ENCODE peak calls at places on chromosome 3, in nine cellular contexts. H, O, S, L, E, Q, B, P and X are unnamed samples.

GRCh38 chr3:196518999-196519737 is 4.0 kb upstream of the SMCO1 start:
- DNase-seq in O (peak), P (peak), S (no peak), H (peak), E (peak), B (peak), Q (peak), L (peak), X (peak)

GRCh38 chr3:88219138-88219792 is 69.5 kb downstream of the C3orf38 start:
- DNase-seq in E (peak), L (peak), S (no peak), P (peak), H (peak), B (peak), Q (no peak), O (no peak), X (peak)

GRCh38 chr3:151925876-151926275 is 52.4 kb downstream of the SUCNR1 start:
- DNase-seq in E (no peak), L (peak), B (peak), P (peak), H (no peak), O (no peak), Q (no peak), S (peak), X (peak)

GRCh38 chr3:153595186-153595815 is 433.3 kb downstream of the RAP2B start:
- DNase-seq in S (peak), B (peak), E (no peak), Q (no peak), H (peak), P (peak), L (peak), O (no peak), X (peak)

GRCh38 chr3:161600185-161600584 is 103.6 kb downstream of the OTOL1 start:
- DNase-seq in L (no peak), O (no peak), S (no peak), P (peak), H (no peak), B (no peak), Q (no peak), E (peak), X (no peak)

GRCh38 chr3:161409069-161409468 is 37.8 kb upstream of the SPTSSB start:
- DNase-seq in P (peak), Q (no peak), H (peak), O (no peak), B (peak), E (no peak), L (peak), S (no peak), X (peak)

GRCh38 chr3:127650236-127650635 is 21.3 kb downstream of the PODXL2 start:
- DNase-seq in L (no peak), Q (no peak), E (no peak), B (no peak), P (no peak), S (no peak), H (no peak), O (no peak), X (no peak)

GRCh38 chr3:98567646-98568280 is 25.6 kb downstream of the CPOX start:
- DNase-seq in H (no peak), S (no peak), L (no peak), O (no peak), E (no peak), Q (no peak), B (no peak), P (no peak), X (no peak)

GRCh38 chr3:165406425-165406824 is 210.2 kb upstream of the SLITRK3 start:
- DNase-seq in E (no peak), L (no peak), S (no peak), B (no peak), O (no peak), H (no peak), Q (no peak), P (no peak), X (no peak)

GRCh38 chr3:131009698-131010097 is 16.9 kb downstream of the ASTE1 start:
- DNase-seq in S (no peak), L (no peak), H (no peak), O (no peak), P (no peak), Q (no peak), E (no peak), B (no peak), X (no peak)

GRCh38 chr3:55482496-55483195 is 4.5 kb downstream of the WNT5A start:
- DNase-seq in S (no peak), O (no peak), P (peak), Q (no peak), E (no peak), B (peak), L (no peak), H (peak), X (peak)

GRCh38 chr3:184710870-184711365 is 946 bp downstream of the MAGEF1 start:
- DNase-seq in S (no peak), B (no peak), P (no peak), L (peak), E (peak), O (no peak), H (no peak), Q (no peak), X (peak)

GRCh38 chr3:158846803-158847465 is 45.1 kb downstream of the MFSD1 start:
- DNase-seq in S (no peak), E (no peak), P (no peak), O (no peak), L (peak), H (no peak), B (no peak), Q (no peak), X (peak)

GRCh38 chr3:66904816-66905543 is 93.1 kb upstream of the KBTBD8 start:
- DNase-seq in S (no peak), H (no peak), E (no peak), Q (no peak), O (no peak), L (no peak), B (peak), P (no peak), X (peak)

GRCh38 chr3:71681224-71681668 is 44.0 kb downstream of the EIF4E3 start:
- DNase-seq in S (peak), H (peak), E (peak), Q (no peak), O (peak), L (peak), P (peak), B (peak), X (peak)

GRCh38 chr3:87462228-87462627 is 185.8 kb upstream of the POU1F1 start:
- DNase-seq in L (no peak), H (no peak), E (no peak), S (no peak), B (peak), O (no peak), P (no peak), Q (no peak), X (peak)

GRCh38 chr3:172869356-172869755 is 118.8 kb downstream of the ECT2 start:
- DNase-seq in B (peak), P (no peak), Q (no peak), O (no peak), H (no peak), E (no peak), L (peak), S (no peak), X (peak)

DNA sequence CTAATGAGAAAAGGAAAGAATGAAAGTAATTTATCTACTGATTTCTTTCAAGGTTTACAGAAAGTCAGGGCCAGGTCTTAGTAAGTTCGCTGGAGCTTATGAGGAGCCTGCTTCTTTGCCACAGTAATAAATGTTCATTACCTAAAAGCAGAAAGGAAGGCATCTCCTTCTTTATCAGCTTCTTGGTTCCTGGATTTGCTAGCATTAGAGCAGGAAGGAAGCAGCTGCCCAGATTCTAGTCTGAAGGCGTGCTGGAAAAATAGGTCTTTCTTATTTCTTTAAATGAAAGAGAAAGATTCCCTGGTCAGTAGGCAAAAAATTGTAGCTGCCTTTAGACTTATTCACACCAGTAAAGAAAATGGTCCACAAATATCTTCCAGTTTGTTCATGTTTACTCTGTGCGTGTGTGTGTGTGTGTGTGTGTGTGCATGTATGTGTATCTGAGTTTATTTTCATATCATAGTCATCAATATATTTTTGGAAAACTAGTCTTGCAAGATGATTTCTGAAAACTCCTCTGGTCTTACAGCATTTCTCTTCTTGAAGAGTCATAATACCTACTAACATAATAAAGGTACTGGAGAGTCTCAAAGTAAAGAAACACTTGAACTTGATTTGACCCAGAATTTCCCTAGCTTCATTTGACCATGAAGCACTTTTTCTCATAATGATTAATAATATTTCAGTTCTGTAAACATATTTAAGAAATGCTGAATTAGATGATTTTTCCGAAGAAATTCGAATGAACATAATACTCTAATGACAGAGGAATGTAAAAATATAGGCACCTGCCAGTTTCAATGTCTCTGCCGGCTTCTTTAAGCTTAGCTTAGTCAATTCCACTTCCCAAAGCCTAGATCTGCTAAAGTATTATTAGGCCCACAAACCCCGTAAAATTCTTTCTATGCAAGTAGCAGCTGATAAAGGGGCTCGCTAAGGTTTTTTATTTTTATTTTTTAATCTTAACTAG is 255.2 kb upstream of the ZPLD1 start:
- DNase-seq in S (no peak), B (peak), E (no peak), L (peak), H (no peak), O (no peak), Q (no peak), P (peak), X (peak)
- H3K4me3 ChIP-seq in S (no peak), B (no peak), E (no peak), L (no peak), H (no peak), O (no peak), Q (no peak), P (no peak), X (peak)

DNA sequence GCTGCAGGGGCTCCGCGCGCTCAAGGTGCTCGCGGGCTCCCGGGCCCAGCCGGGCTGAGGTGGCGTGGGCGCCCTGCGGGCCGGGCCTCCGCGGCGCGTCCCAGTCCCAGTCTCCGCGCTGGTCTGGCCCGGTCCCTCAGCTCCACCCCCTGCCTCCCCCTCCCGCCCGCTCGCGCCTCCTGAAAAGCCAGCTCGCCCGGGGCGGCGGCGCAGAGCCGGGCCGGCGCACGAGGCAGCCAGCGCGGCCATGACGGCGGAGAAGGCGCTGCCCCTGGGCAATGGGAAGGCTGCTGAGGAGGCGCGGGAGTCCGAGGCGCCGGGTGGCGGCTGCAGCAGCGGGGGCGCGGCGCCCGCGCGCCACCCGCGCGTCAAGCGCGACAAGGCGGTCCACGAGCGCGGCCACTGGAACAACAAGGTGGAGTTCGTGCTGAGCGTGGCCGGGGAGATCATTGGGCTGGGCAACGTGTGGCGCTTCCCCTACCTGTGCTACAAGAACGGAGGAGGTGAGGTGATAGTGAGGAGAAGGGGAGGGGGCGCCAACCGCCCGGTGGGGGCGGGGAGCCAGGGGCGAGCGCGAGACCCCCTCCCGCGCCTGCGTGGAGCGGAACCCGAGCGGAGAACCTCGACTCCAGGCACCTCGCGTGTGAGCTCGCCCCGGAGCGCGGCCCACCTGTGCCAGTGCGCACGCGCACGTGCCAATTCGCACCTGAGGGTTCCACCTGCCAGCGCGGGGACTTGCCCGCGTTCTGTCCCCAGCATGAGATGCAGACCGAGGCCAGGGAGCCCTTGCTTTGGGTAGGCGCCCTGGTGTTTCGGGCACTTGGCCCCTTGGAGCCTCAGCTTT is at the start of gene SLC6A11:
- DNase-seq in L (no peak), S (no peak), E (no peak), O (no peak), H (peak), P (no peak), Q (no peak), B (no peak), X (no peak)
- H3K4me3 ChIP-seq in L (no peak), S (no peak), E (no peak), O (no peak), H (peak), P (no peak), Q (no peak), B (no peak), X (no peak)

DNA sequence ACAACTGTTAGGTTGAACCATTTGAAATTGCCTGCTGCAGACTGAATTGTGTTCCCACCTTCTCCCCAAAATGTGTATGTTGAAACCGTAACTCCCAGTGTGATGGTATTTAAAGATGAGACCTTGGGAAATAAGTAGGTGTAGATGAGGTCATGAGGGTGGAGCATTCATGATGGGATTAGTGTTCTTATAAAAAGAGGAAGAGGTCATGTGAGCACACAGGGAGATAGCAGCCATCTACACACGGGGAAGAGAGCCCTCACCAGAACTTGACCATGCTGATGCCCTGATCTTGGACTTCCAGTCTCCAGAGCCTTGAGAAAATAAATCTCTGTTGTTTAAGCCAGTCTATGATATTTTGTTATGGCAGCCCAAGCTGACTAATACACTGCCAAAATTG is 17.4 kb upstream of the FHIT start:
- DNase-seq in L (no peak), H (no peak), S (no peak), B (no peak), E (no peak), O (no peak), P (no peak), Q (no peak), X (no peak)
- H3K4me3 ChIP-seq in L (no peak), H (no peak), S (no peak), B (no peak), E (no peak), O (no peak), P (no peak), Q (no peak), X (no peak)

GRCh38 chr3:142029052-142029642 is 120.2 kb downstream of the TFDP2 start:
- DNase-seq in E (no peak), Q (no peak), O (no peak), L (no peak), P (no peak), B (no peak), S (no peak), H (no peak), X (no peak)
- H3K4me3 ChIP-seq in E (no peak), Q (no peak), O (no peak), L (no peak), P (no peak), B (no peak), S (no peak), H (peak), X (no peak)

GRCh38 chr3:16174389-16174788 is at the start of gene GALNT15:
- DNase-seq in L (peak), Q (no peak), H (no peak), E (peak), P (peak), B (peak), S (peak), O (peak), X (peak)

GRCh38 chr3:16174976-16175901 is 759 bp downstream of the GALNT15 start:
- DNase-seq in S (no peak), Q (no peak), B (no peak), E (no peak), P (no peak), O (no peak), L (no peak), H (peak), X (no peak)

GRCh38 chr3:16176391-16177030 is 2.0 kb downstream of the GALNT15 start:
- DNase-seq in H (no peak), B (no peak), P (no peak), E (no peak), L (no peak), O (no peak), Q (no peak), S (no peak), X (no peak)

GRCh38 chr3:16171825-16172224 is 2.7 kb upstream of the GALNT15 start:
- DNase-seq in L (no peak), O (no peak), E (no peak), B (no peak), S (no peak), P (no peak), H (no peak), Q (no peak), X (no peak)

GRCh38 chr3:16173696-16174355 is 654 bp upstream of the GALNT15 start:
- DNase-seq in Q (no peak), L (peak), O (no peak), E (no peak), B (no peak), P (no peak), S (peak), H (no peak), X (peak)
- H3K4me3 ChIP-seq in Q (no peak), L (no peak), O (no peak), E (no peak), B (no peak), P (no peak), S (no peak), H (no peak), X (peak)